ENCODE peak calls at places on chromosomes 12 and 14, in four cellular contexts. Z is upper lobe of left lung, H is lower lobe of right lung, U is breast epithelium. J is an unnamed sample.

GRCh38 chr12:56128669-56129209 is 672 bp downstream of the ESYT1 start:
- DNase-seq in Z (no peak), H (peak; percentile 53), U (no peak), J (no peak)

GRCh38 chr14:105525861-105526780 is at the start of gene TMEM121:
- DNase-seq in Z (no peak), H (no peak), U (no peak), J (no peak)

GRCh38 chr12:113097716-113098427 is 37.7 kb downstream of the RASAL1 start:
- DNase-seq in Z (no peak), H (no peak), U (no peak), J (peak; percentile 50)

GRCh38 chr12:56150563-56150962 is 1.8 kb upstream of the MYL6B start:
- DNase-seq in Z (no peak), H (no peak), U (no peak), J (no peak)

GRCh38 chr14:90785474-90785873 is 30.8 kb downstream of the TTC7B start:
- DNase-seq in Z (peak; percentile 47), H (no peak), U (no peak), J (no peak)

GRCh38 chr12:80422549-80422948 is 21.5 kb upstream of the PTPRQ start:
- DNase-seq in Z (no peak), H (no peak), U (no peak), J (no peak)

GRCh38 chr14:93965287-93965821 is 11.0 kb downstream of the ASB2 start:
- DNase-seq in Z (no peak), H (no peak), U (no peak), J (no peak)

GRCh38 chr12:15152864-15153263 is 68.4 kb downstream of the RERG start:
- DNase-seq in Z (no peak), H (no peak), U (no peak), J (no peak)

GRCh38 chr14:65333926-65334687 is 78.4 kb upstream of the FUT8 start:
- DNase-seq in Z (no peak), H (peak; percentile 48), U (peak; percentile 53), J (no peak)

GRCh38 chr12:96193725-96194571 is at the start of gene ELK3:
- DNase-seq in Z (peak; percentile 78), H (peak; percentile 76), U (no peak), J (peak; percentile 58)

GRCh38 chr12:48002773-48003218 is 1.5 kb downstream of the COL2A1 start:
- DNase-seq in Z (no peak), H (no peak), U (no peak), J (no peak)

GRCh38 chr12:45227668-45228067 is 11.8 kb downstream of the ANO6 start:
- DNase-seq in Z (no peak), H (no peak), U (no peak), J (no peak)

GRCh38 chr14:50452979-50453705 is 56.5 kb upstream of the CDKL1 start:
- DNase-seq in Z (no peak), H (no peak), U (no peak), J (no peak)

GRCh38 chr14:104583424-104584114 is 4.0 kb downstream of the C14orf180 start:
- DNase-seq in Z (no peak), H (no peak), U (no peak), J (no peak)

GRCh38 chr14:37970696-37971095 is 237.0 kb upstream of the SSTR1 start:
- DNase-seq in Z (no peak), H (no peak), U (no peak), J (no peak)

GRCh38 chr12:95880895-95881294 is 22.1 kb downstream of the SNRPF start:
- DNase-seq in Z (no peak), H (no peak), U (no peak), J (no peak)

GRCh38 chr12:639566-639965 is 23.7 kb downstream of the NINJ2 start:
- DNase-seq in Z (no peak), H (no peak), U (no peak), J (no peak)

GRCh38 chr12:123384318-123384993 is 524 bp downstream of the KMT5A start:
- DNase-seq in Z (peak; percentile 23), H (no peak), U (no peak), J (peak; percentile 33)

GRCh38 chr12:48580831-48581230 is 11.0 kb upstream of the LALBA start:
- DNase-seq in Z (no peak), H (no peak), U (no peak), J (no peak)

GRCh38 chr12:54040148-54040494 is 7.3 kb downstream of the HOXC5 start:
- DNase-seq in Z (no peak), H (no peak), U (no peak), J (no peak)

GRCh38 chr12:69443916-69444315 is 26.3 kb upstream of the FRS2 start:
- DNase-seq in Z (no peak), H (no peak), U (no peak), J (no peak)

GRCh38 chr14:76502219-76502618 is 126.3 kb downstream of the ESRRB start:
- DNase-seq in Z (no peak), H (no peak), U (no peak), J (no peak)

GRCh38 chr14:45715946-45716345 is 462.9 kb upstream of the MIS18BP1 start:
- DNase-seq in Z (no peak), H (no peak), U (no peak), J (no peak)

GRCh38 chr12:43776498-43776897 is 17.7 kb downstream of the IRAK4 start:
- DNase-seq in Z (no peak), H (no peak), U (no peak), J (no peak)

GRCh38 chr12:41202051-41202450 is 13.9 kb downstream of the PDZRN4 start:
- DNase-seq in Z (no peak), H (no peak), U (no peak), J (no peak)

GRCh38 chr12:52992699-52993557 is 13.3 kb upstream of the EIF4B start:
- DNase-seq in Z (no peak), H (no peak), U (no peak), J (no peak)
- H3K27ac ChIP-seq in Z (no peak overlapping the region), H (no peak overlapping the region), U (peak overlapping the region; percentile 26), J (no peak overlapping the region)

DNA sequence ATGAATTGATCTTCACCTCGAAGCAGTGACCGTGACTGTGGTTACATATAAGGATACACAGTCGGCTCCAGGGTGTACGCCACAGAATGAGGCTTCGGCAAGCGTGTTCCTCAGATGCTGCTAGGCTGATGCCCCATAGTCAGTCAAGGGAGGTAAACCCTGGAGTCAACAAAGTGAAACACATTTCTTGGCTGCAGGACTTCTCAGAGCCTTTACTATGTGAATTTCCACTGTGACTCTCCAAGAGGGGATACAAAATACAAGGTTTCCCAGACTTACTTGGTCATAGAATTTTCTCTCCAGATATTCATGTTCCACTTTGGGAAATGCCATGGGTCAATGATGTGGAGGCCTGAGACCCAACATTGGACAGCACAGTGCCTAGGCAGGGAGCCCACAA is 260.6 kb downstream of the BCL11B start:
- DNase-seq in Z (no peak), H (no peak), U (no peak), J (no peak)
- TF ChIP-seq CTCF in Z (no peak), H (no peak), U (no peak), J (no peak)

DNA sequence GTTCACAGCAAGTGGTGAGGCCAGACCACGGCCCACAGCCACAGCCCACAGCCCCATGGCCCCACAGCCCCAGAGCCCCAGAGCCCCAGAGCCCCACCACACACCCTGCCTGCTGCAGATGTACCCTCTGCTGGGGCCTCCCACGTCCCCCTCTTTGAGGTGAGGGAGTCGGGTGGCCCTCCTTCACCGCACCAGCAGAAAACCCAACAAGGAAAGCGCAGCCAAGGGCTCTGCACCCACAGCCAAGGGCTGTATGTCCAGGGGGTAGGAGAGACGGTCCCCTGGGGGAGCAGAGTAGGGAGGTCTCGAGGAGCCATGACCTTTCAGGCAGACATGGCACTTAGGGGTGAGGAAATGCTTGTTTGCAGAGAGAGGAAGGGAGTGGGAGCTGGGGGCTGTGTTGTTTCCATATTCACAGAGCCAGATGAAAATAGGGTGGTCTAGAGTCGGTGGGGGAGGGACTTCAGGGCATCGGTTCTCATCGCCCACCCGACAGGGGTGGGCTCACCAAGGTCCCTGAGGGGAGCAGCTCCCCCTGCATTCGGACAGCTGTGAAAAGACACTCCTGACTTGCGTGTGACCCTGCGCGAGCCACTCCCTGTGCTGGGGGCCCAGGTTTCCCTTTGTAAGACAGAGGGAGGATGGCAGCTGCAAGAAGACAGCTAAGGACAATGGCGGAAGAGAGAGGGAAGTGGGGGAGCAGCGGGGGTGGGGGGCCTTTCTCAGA is 327.3 kb upstream of the DIO3 start:
- DNase-seq in Z (no peak), H (no peak), U (no peak), J (no peak)
- H3K4me1 ChIP-seq in Z (no peaks in the 10 kb centered on the region), H (no peaks in the 10 kb centered on the region), U (no peaks in the 10 kb centered on the region), J (no peaks in the 10 kb centered on the region)

DNA sequence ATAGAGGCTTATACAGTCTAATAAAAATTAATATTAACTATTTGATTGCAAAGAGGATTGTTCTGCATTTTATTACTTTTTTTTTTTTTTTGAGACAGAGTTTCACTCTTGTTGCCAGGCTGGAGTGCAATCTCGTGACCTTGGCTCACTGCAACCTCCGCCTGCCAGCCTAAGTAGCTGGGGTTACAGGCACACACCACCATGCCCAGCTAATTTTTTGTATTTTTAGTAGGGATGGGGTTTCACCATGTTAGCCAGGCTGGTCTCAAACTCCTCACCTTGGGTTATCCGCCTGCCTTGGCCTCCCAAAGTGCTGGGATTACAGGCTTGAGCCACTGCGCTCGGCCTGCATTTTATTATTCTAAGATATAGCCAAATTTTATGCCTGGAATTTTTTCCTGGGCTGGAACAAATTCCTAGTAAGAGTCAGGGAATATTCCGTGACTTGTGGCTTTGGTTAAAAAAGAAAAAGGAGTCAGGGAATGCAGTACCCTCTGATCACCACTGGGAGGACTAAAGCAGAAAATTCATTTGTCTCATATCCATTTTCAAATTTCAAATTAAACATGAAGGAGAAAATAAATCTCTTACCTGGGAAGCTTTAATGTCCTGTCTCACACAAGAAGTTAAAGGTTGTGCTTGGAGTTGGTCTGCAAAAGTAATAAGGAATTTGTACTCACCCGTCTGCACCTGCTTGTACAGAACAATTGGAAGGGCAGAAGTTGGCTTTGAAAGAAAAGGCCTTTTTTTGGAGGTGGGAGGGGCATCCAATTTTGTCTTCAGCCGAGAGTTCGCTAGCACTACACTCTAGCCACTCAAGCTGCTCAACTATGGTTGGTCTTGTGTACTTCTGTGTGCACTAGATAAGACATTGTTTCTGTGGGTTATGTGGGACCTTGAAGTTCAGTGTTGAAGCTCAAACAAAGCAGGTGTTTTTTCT is 8.7 kb downstream of the MARK3 start:
- DNase-seq in Z (peak; percentile 57), H (peak; percentile 55), U (no peak), J (peak; percentile 63)
- H3K27ac ChIP-seq in Z (peak overlapping the region; percentile 69), H (peak overlapping the region; percentile 42), U (no peak overlapping the region), J (peak overlapping the region; percentile 37)

GRCh38 chr12:65306603-65307501 is 28.4 kb downstream of the MSRB3 start:
- DNase-seq in Z (no peak), H (peak; percentile 46), U (no peak), J (no peak)
- TF ChIP-seq CTCF in Z (peak; percentile 45), H (peak; percentile 54), U (no peak), J (peak; percentile 15)

DNA sequence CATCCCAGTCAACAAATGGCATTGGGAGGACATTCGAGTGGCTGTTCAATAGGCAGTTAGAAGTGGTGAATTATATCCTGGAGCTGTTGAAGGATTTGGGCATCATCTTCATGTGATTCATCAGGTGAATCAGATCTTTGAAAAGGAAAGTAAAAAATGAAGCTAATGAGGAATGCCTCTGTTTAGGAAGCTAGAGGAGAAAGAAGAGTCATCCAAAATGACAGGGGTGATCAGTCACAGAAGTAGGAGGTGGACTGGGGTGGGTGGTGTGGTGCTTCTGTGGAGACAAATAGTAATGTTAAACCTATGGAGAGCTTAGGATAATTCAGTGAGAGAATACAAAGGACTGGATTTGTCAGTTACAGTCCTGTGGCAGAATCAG is 32.7 kb downstream of the DIP2B start:
- DNase-seq in Z (no peak), H (no peak), U (no peak), J (no peak)
- H3K4me1 ChIP-seq in Z (peaks cover 26% of the 10 kb centered on the region), H (peaks cover 22% of the 10 kb centered on the region), U (no peaks in the 10 kb centered on the region), J (peaks cover 11% of the 10 kb centered on the region)

DNA sequence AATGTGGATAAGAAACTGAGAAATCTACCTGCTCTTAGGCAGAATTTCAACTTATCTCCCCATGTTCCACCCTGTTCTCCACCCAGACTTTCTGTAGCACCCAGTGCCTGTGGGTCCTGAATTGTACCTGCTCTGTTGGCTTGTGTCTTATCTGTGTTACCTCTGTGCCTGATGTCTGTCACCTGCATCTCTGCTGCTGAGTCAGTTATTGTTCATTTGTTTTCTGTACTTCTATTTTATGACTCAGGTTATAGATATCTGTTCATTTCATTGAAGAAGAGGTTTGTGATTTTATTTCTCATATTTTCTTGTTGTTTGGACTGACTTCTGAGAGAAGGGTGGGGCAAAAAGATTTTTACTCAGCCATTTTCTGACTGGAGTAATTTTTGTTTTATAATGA is 11.7 kb downstream of the SOCS4 start:
- DNase-seq in Z (no peak), H (no peak), U (no peak), J (no peak)
- H3K27ac ChIP-seq in Z (no peak overlapping the region), H (no peak overlapping the region), U (no peak overlapping the region), J (no peak overlapping the region)